ENCODE peak calls at places on chromosomes 2 and 18, in five cellular contexts. G, M, I, S and R are unnamed samples. For H3K36me3, the result is how much of the 10 kb centered on the place peaks cover.

GRCh38 chr2:66434679-66435548 is at the start of gene MEIS1:
- DNase-seq in G (peak), M (peak), I (peak), S (peak), R (peak)

GRCh38 chr18:9823805-9824473 is 61.8 kb upstream of the TXNDC2 start:
- DNase-seq in G (no peak), M (no peak), I (no peak), S (no peak), R (no peak)

GRCh38 chr2:39481611-39482010 is 44.5 kb upstream of the MAP4K3 start:
- DNase-seq in G (no peak), M (no peak), I (peak), S (no peak), R (no peak)

GRCh38 chr18:55018602-55019001 is 59.3 kb upstream of the CCDC68 start:
- DNase-seq in G (no peak), M (no peak), I (peak), S (no peak), R (no peak)

GRCh38 chr2:130726614-130727180 is 2.2 kb upstream of the GPR148 start:
- DNase-seq in G (no peak), M (peak), I (no peak), S (no peak), R (no peak)

GRCh38 chr2:19881221-19881620 is 20.6 kb downstream of the TTC32 start:
- DNase-seq in G (no peak), M (no peak), I (no peak), S (no peak), R (no peak)

GRCh38 chr2:176682278-176682677 is 413.0 kb downstream of the MTX2 start:
- DNase-seq in G (no peak), M (no peak), I (no peak), S (no peak), R (no peak)

GRCh38 chr18:23336072-23336471 is 117.0 kb upstream of the RIOK3 start:
- DNase-seq in G (no peak), M (no peak), I (no peak), S (no peak), R (no peak)

GRCh38 chr2:190507135-190507534 is 27.4 kb downstream of the NEMP2 start:
- DNase-seq in G (no peak), M (no peak), I (no peak), S (no peak), R (no peak)

GRCh38 chr2:233424028-233424951 is 70.0 kb downstream of the DGKD start:
- DNase-seq in G (peak), M (peak), I (peak), S (peak), R (peak)

DNA sequence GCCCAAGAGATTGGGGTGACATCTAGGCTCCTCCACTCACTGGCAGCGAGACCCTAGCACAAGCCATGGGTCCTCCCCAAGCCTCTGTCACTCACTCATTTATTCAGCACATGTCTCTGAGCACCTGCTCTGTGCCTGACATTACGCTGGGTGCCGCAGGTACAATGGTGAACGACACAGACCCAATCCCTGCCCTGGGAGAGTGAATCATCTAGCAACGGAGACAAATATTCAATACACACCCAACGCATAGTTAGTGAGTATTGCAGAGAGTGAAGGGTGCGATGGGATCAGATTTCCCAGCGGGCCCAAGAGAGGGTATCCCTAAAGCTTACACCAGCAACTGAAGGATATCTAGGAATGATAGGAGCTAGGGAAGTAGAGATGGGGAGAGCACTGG is 45.5 kb downstream of the ZFP36L2 start:
- DNase-seq in G (no peak), M (no peak), I (peak), S (no peak), R (no peak)
- TF ChIP-seq CTCF in G (no peak), M (no peak), I (no peak), S (no peak), R (no peak)

GRCh38 chr2:151802315-151802714 is 25.9 kb downstream of the ARL5A start:
- DNase-seq in G (no peak), M (no peak), I (no peak), S (no peak), R (no peak)
- H3K36me3 ChIP-seq in G (half or more), M (under half), I (under half), S (under half), R (half or more)

GRCh38 chr18:50661013-50661412 is 101.1 kb downstream of the MAPK4 start:
- DNase-seq in G (no peak), M (no peak), I (no peak), S (no peak), R (no peak)

GRCh38 chr18:50663626-50664441 is 103.9 kb downstream of the MAPK4 start:
- DNase-seq in G (no peak), M (no peak), I (no peak), S (no peak), R (no peak)

GRCh38 chr18:50659091-50660003 is 99.5 kb downstream of the MAPK4 start:
- DNase-seq in G (no peak), M (no peak), I (peak), S (no peak), R (no peak)

GRCh38 chr18:50662775-50663383 is 103.0 kb downstream of the MAPK4 start:
- DNase-seq in G (no peak), M (no peak), I (no peak), S (no peak), R (no peak)

GRCh38 chr18:50662177-50662576 is 102.3 kb downstream of the MAPK4 start:
- DNase-seq in G (no peak), M (no peak), I (peak), S (no peak), R (no peak)
- TF ChIP-seq CTCF in G (no peak), M (peak), I (peak), S (peak), R (peak)

GRCh38 chr2:165892541-165892940 is 61.0 kb downstream of the TTC21B start:
- DNase-seq in G (no peak), M (no peak), I (no peak), S (no peak), R (no peak)
- H3K36me3 ChIP-seq in G (half or more), M (under half), I (under half), S (under half), R (half or more)

GRCh38 chr2:44974064-44974715 is 32.7 kb downstream of the SIX3 start:
- DNase-seq in G (no peak), M (peak), I (peak), S (no peak), R (no peak)
- TF ChIP-seq CTCF in G (no peak), M (peak), I (peak), S (no peak), R (peak)

GRCh38 chr2:11802782-11803191 is 56.4 kb downstream of the LPIN1 start:
- DNase-seq in G (no peak), M (no peak), I (no peak), S (no peak), R (no peak)
- H3K36me3 ChIP-seq in G (half or more), M (under half), I (half or more), S (half or more), R (half or more)

GRCh38 chr2:54258171-54258570 is 2.1 kb upstream of the TSPYL6 start:
- DNase-seq in G (no peak), M (no peak), I (no peak), S (no peak), R (no peak)

GRCh38 chr2:54249629-54250028 is 6.4 kb downstream of the TSPYL6 start:
- DNase-seq in G (no peak), M (no peak), I (no peak), S (no peak), R (no peak)

GRCh38 chr2:54255230-54256090 is 569 bp downstream of the TSPYL6 start:
- DNase-seq in G (no peak), M (no peak), I (no peak), S (no peak), R (no peak)

GRCh38 chr2:54256091-54256694 is at the start of gene TSPYL6:
- DNase-seq in G (no peak), M (no peak), I (no peak), S (no peak), R (no peak)

GRCh38 chr2:54254180-54254579 is 1.8 kb downstream of the TSPYL6 start:
- DNase-seq in G (no peak), M (no peak), I (no peak), S (no peak), R (no peak)
- TF ChIP-seq CTCF in G (no peak), M (peak), I (no peak), S (no peak), R (no peak)

GRCh38 chr2:196163285-196163684 is 8.1 kb downstream of the STK17B start:
- DNase-seq in G (no peak), M (no peak), I (no peak), S (no peak), R (no peak)
- H3K36me3 ChIP-seq in G (under half), M (under half), I (under half), S (under half), R (under half)

DNA sequence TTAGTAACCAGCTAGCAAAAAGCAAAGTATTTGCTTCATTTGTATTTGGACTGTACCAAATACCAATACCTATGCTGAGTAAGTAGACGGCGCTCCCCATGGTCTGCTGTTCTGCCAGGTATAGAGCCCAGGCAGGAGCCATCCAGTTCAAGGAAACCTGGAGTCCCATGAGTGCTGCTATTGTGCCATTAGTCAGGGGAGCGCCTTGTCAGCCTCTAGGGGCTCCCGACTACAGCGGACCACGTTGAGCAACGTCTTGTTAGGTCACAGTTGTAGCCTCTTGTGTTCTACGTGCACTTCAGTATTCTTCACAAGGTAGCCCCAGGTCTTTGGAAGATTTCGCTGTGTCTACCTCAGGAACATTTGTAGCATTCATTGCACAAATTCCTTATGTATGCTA is 21.6 kb upstream of the SLC9A2 start:
- DNase-seq in G (no peak), M (no peak), I (no peak), S (no peak), R (no peak)
- TF ChIP-seq CTCF in G (no peak), M (peak), I (no peak), S (no peak), R (no peak)

GRCh38 chr2:241755777-241756176 is 20.8 kb upstream of the GAL3ST2 start:
- DNase-seq in G (no peak), M (no peak), I (no peak), S (no peak), R (no peak)
- H3K36me3 ChIP-seq in G (under half), M (under half), I (under half), S (half or more), R (under half)